ENCODE peak calls at places on chromosomes 5 and 9, in nine cellular contexts. One of them, this sample, is unnamed.

GRCh38 chr5:19605846-19606407 is 382.1 kb downstream of the CDH18 start:
- DNase-seq in cardiac muscle cell: no peak
- DNase-seq in ovary: no peak
- DNase-seq in H9: no peak
- DNase-seq in Panc1: no peak
- DNase-seq in DND-41: no peak
- DNase-seq in GM12865: no peak
- DNase-seq in AG09309: no peak
- DNase-seq in BE2C: no peak
- DNase-seq in this sample: no peak

GRCh38 chr9:134695144-134695543 is 53.5 kb downstream of the COL5A1 start:
- DNase-seq in BE2C: no peak
- DNase-seq in AG09309: no peak
- DNase-seq in ovary: no peak
- DNase-seq in Panc1: no peak
- DNase-seq in DND-41: no peak
- DNase-seq in GM12865: no peak
- DNase-seq in H9: no peak
- DNase-seq in cardiac muscle cell: no peak
- DNase-seq in this sample: no peak

GRCh38 chr5:178284095-178284675 is 51.6 kb upstream of the PHYKPL start:
- DNase-seq in BE2C: no peak
- DNase-seq in cardiac muscle cell: no peak
- DNase-seq in GM12865: peak; percentile 62
- DNase-seq in H9: no peak
- DNase-seq in ovary: no peak
- DNase-seq in DND-41: peak; percentile 24
- DNase-seq in AG09309: no peak
- DNase-seq in Panc1: no peak
- DNase-seq in this sample: peak; percentile 46

GRCh38 chr5:113293068-113293571 is 141.7 kb downstream of the TSSK1B start:
- DNase-seq in DND-41: no peak
- DNase-seq in H9: peak; percentile 66
- DNase-seq in AG09309: no peak
- DNase-seq in BE2C: no peak
- DNase-seq in ovary: peak; percentile 40
- DNase-seq in cardiac muscle cell: peak; percentile 24
- DNase-seq in Panc1: no peak
- DNase-seq in GM12865: no peak
- DNase-seq in this sample: no peak

GRCh38 chr5:173429489-173430150 is 101.4 kb upstream of the STC2 start:
- DNase-seq in ovary: no peak
- DNase-seq in AG09309: no peak
- DNase-seq in DND-41: no peak
- DNase-seq in Panc1: no peak
- DNase-seq in GM12865: no peak
- DNase-seq in cardiac muscle cell: no peak
- DNase-seq in H9: no peak
- DNase-seq in BE2C: no peak
- DNase-seq in this sample: no peak

GRCh38 chr5:129395247-129395646 is 64.9 kb upstream of the ADAMTS19 start:
- DNase-seq in AG09309: no peak
- DNase-seq in Panc1: no peak
- DNase-seq in BE2C: no peak
- DNase-seq in cardiac muscle cell: no peak
- DNase-seq in GM12865: no peak
- DNase-seq in DND-41: no peak
- DNase-seq in ovary: no peak
- DNase-seq in H9: no peak
- DNase-seq in this sample: no peak

GRCh38 chr9:93134018-93134739 is at the start of gene NINJ1:
- DNase-seq in GM12865: peak; percentile 81
- DNase-seq in cardiac muscle cell: peak; percentile 88
- DNase-seq in AG09309: no peak
- DNase-seq in Panc1: no peak
- DNase-seq in BE2C: peak; percentile 76
- DNase-seq in ovary: peak; percentile 85
- DNase-seq in DND-41: peak; percentile 67
- DNase-seq in H9: peak; percentile 65
- DNase-seq in this sample: peak; percentile 95

GRCh38 chr5:6773342-6774035 is 60.3 kb downstream of the TENT4A start:
- DNase-seq in DND-41: peak; percentile 72
- DNase-seq in H9: no peak
- DNase-seq in GM12865: no peak
- DNase-seq in cardiac muscle cell: no peak
- DNase-seq in BE2C: no peak
- DNase-seq in ovary: peak; percentile 5
- DNase-seq in Panc1: no peak
- DNase-seq in AG09309: no peak
- DNase-seq in this sample: no peak

GRCh38 chr5:34516686-34517085 is 139.4 kb upstream of the RAI14 start:
- DNase-seq in Panc1: no peak
- DNase-seq in DND-41: no peak
- DNase-seq in BE2C: no peak
- DNase-seq in GM12865: no peak
- DNase-seq in cardiac muscle cell: no peak
- DNase-seq in AG09309: no peak
- DNase-seq in ovary: no peak
- DNase-seq in H9: no peak
- DNase-seq in this sample: no peak

GRCh38 chr5:33008751-33009418 is 297.8 kb downstream of the NPR3 start:
- DNase-seq in GM12865: no peak
- DNase-seq in DND-41: no peak
- DNase-seq in cardiac muscle cell: no peak
- DNase-seq in AG09309: no peak
- DNase-seq in Panc1: peak; percentile 83
- DNase-seq in H9: peak; percentile 77
- DNase-seq in BE2C: no peak
- DNase-seq in ovary: no peak
- DNase-seq in this sample: no peak

GRCh38 chr9:136726631-136727191 is 14.3 kb downstream of the DIPK1B start:
- DNase-seq in DND-41: peak; percentile 44
- DNase-seq in BE2C: peak; percentile 54
- DNase-seq in H9: no peak
- DNase-seq in GM12865: peak; percentile 79
- DNase-seq in AG09309: no peak
- DNase-seq in Panc1: peak; percentile 32
- DNase-seq in cardiac muscle cell: no peak
- DNase-seq in ovary: no peak
- DNase-seq in this sample: peak; percentile 70

GRCh38 chr5:42887094-42887493 is 75.4 kb upstream of the SELENOP start:
- DNase-seq in GM12865: no peak
- DNase-seq in ovary: no peak
- DNase-seq in BE2C: no peak
- DNase-seq in DND-41: no peak
- DNase-seq in AG09309: no peak
- DNase-seq in H9: no peak
- DNase-seq in cardiac muscle cell: no peak
- DNase-seq in Panc1: no peak
- DNase-seq in this sample: no peak

GRCh38 chr5:113800686-113801085 is 287.2 kb downstream of the YTHDC2 start:
- DNase-seq in cardiac muscle cell: no peak
- DNase-seq in GM12865: no peak
- DNase-seq in H9: no peak
- DNase-seq in BE2C: no peak
- DNase-seq in AG09309: no peak
- DNase-seq in DND-41: no peak
- DNase-seq in ovary: no peak
- DNase-seq in Panc1: no peak
- DNase-seq in this sample: no peak

GRCh38 chr5:88881566-88881965 is 1.4 kb downstream of the MEF2C start:
- DNase-seq in Panc1: no peak
- DNase-seq in ovary: no peak
- DNase-seq in DND-41: no peak
- DNase-seq in AG09309: no peak
- DNase-seq in GM12865: peak; percentile 76
- DNase-seq in cardiac muscle cell: peak; percentile 32
- DNase-seq in BE2C: no peak
- DNase-seq in H9: no peak
- DNase-seq in this sample: no peak

GRCh38 chr5:148374693-148375360 is 8.9 kb upstream of the FBXO38 start:
- DNase-seq in GM12865: peak; percentile 51
- DNase-seq in H9: peak; percentile 77
- DNase-seq in ovary: peak; percentile 9
- DNase-seq in BE2C: peak; percentile 52
- DNase-seq in AG09309: peak; percentile 63
- DNase-seq in cardiac muscle cell: peak; percentile 68
- DNase-seq in Panc1: peak; percentile 35
- DNase-seq in DND-41: peak; percentile 31
- DNase-seq in this sample: peak; percentile 29

GRCh38 chr5:2375796-2376195 is 375.7 kb downstream of the IRX2 start:
- DNase-seq in GM12865: no peak
- DNase-seq in Panc1: no peak
- DNase-seq in DND-41: no peak
- DNase-seq in cardiac muscle cell: no peak
- DNase-seq in BE2C: no peak
- DNase-seq in AG09309: no peak
- DNase-seq in H9: no peak
- DNase-seq in ovary: no peak
- DNase-seq in this sample: no peak

DNA sequence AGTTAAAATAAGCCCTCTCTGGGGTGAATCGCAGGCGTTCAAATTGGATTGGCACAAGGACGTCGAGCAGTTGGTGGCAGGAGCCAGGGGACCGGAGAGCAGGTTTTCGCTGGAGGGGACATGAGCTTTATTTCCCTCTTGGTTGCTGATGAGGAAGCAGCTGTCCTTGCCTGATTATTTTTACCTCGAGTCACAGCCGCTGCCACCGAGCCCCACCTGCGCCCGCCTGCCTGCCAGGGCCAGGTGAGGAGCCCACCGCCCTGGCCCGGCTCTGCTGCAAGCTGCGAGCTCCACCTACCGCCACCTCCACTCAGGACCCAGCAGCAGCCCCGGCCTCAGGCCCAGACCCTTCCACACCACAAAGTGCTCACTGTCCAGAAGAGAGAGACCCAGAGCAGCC is 9.0 kb upstream of the ADGRD2 start:
- DNase-seq in BE2C: no peak
- DNase-seq in Panc1: no peak
- DNase-seq in GM12865: no peak
- DNase-seq in AG09309: no peak
- DNase-seq in cardiac muscle cell: no peak
- DNase-seq in DND-41: no peak
- DNase-seq in ovary: no peak
- DNase-seq in H9: no peak
- DNase-seq in this sample: no peak
- TF ChIP-seq CTCF in BE2C: no peak
- TF ChIP-seq CTCF in Panc1: no peak
- TF ChIP-seq CTCF in GM12865: no peak
- TF ChIP-seq CTCF in AG09309: no peak
- TF ChIP-seq CTCF in cardiac muscle cell: no peak
- TF ChIP-seq CTCF in DND-41: no peak
- TF ChIP-seq CTCF in ovary: no peak
- TF ChIP-seq CTCF in H9: no peak
- TF ChIP-seq CTCF in this sample: no peak

DNA sequence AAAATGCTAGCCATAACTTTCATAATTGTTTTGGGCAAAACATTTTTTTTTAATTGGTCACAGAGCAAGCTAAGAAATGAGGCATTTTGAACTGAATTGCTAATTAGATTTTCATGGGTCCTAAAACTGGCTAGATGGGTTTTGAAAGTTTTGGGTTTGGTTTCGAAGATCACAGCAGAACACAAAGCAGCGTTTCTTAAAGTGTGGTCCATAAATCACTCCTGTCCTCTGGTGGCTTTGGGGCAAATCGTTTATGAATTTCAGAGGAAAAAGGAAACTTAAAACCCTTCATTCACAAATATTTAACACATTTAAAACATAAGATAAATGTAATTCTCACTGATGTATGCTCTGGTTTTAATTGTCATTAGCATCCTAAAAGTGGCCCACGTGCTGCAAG is 503.7 kb downstream of the SPATA31D1 start:
- DNase-seq in H9: no peak
- DNase-seq in ovary: no peak
- DNase-seq in BE2C: no peak
- DNase-seq in AG09309: no peak
- DNase-seq in DND-41: no peak
- DNase-seq in GM12865: no peak
- DNase-seq in Panc1: no peak
- DNase-seq in cardiac muscle cell: no peak
- DNase-seq in this sample: no peak
- TF ChIP-seq CTCF in H9: no peak
- TF ChIP-seq CTCF in ovary: no peak
- TF ChIP-seq CTCF in BE2C: peak; percentile 7
- TF ChIP-seq CTCF in AG09309: no peak
- TF ChIP-seq CTCF in DND-41: no peak
- TF ChIP-seq CTCF in GM12865: no peak
- TF ChIP-seq CTCF in Panc1: no peak
- TF ChIP-seq CTCF in cardiac muscle cell: no peak
- TF ChIP-seq CTCF in this sample: no peak

GRCh38 chr5:123305751-123306150 is 117.5 kb downstream of the CEP120 start:
- DNase-seq in ovary: no peak
- DNase-seq in cardiac muscle cell: no peak
- DNase-seq in H9: no peak
- DNase-seq in AG09309: no peak
- DNase-seq in GM12865: no peak
- DNase-seq in BE2C: no peak
- DNase-seq in Panc1: no peak
- DNase-seq in DND-41: no peak
- DNase-seq in this sample: no peak
- TF ChIP-seq CTCF in ovary: no peak
- TF ChIP-seq CTCF in cardiac muscle cell: no peak
- TF ChIP-seq CTCF in H9: no peak
- TF ChIP-seq CTCF in AG09309: no peak
- TF ChIP-seq CTCF in GM12865: no peak
- TF ChIP-seq CTCF in BE2C: no peak
- TF ChIP-seq CTCF in Panc1: no peak
- TF ChIP-seq CTCF in DND-41: no peak
- TF ChIP-seq CTCF in this sample: no peak

GRCh38 chr5:169089343-169089742 is 211.6 kb downstream of the SLIT3 start:
- DNase-seq in BE2C: no peak
- DNase-seq in DND-41: no peak
- DNase-seq in ovary: no peak
- DNase-seq in GM12865: no peak
- DNase-seq in Panc1: no peak
- DNase-seq in H9: no peak
- DNase-seq in AG09309: no peak
- DNase-seq in cardiac muscle cell: no peak
- DNase-seq in this sample: no peak

GRCh38 chr5:169091396-169091980 is 209.5 kb downstream of the SLIT3 start:
- DNase-seq in cardiac muscle cell: no peak
- DNase-seq in DND-41: no peak
- DNase-seq in ovary: no peak
- DNase-seq in Panc1: no peak
- DNase-seq in GM12865: no peak
- DNase-seq in H9: no peak
- DNase-seq in BE2C: no peak
- DNase-seq in AG09309: no peak
- DNase-seq in this sample: no peak

GRCh38 chr5:169085656-169086055 is 215.3 kb downstream of the SLIT3 start:
- DNase-seq in ovary: no peak
- DNase-seq in cardiac muscle cell: no peak
- DNase-seq in GM12865: no peak
- DNase-seq in BE2C: no peak
- DNase-seq in DND-41: no peak
- DNase-seq in AG09309: no peak
- DNase-seq in Panc1: no peak
- DNase-seq in H9: no peak
- DNase-seq in this sample: no peak

GRCh38 chr5:169084775-169085566 is 216.0 kb downstream of the SLIT3 start:
- DNase-seq in DND-41: no peak
- DNase-seq in Panc1: no peak
- DNase-seq in ovary: no peak
- DNase-seq in H9: no peak
- DNase-seq in BE2C: no peak
- DNase-seq in AG09309: no peak
- DNase-seq in cardiac muscle cell: no peak
- DNase-seq in GM12865: no peak
- DNase-seq in this sample: no peak

GRCh38 chr5:169088032-169088726 is 212.8 kb downstream of the SLIT3 start:
- DNase-seq in ovary: no peak
- DNase-seq in DND-41: no peak
- DNase-seq in H9: no peak
- DNase-seq in GM12865: no peak
- DNase-seq in Panc1: no peak
- DNase-seq in cardiac muscle cell: no peak
- DNase-seq in AG09309: no peak
- DNase-seq in BE2C: no peak
- DNase-seq in this sample: no peak
- TF ChIP-seq CTCF in ovary: no peak
- TF ChIP-seq CTCF in DND-41: no peak
- TF ChIP-seq CTCF in H9: no peak
- TF ChIP-seq CTCF in GM12865: no peak
- TF ChIP-seq CTCF in Panc1: peak; percentile 8
- TF ChIP-seq CTCF in cardiac muscle cell: no peak
- TF ChIP-seq CTCF in AG09309: no peak
- TF ChIP-seq CTCF in BE2C: no peak
- TF ChIP-seq CTCF in this sample: no peak